ENCODE peak calls at places on chromosomes 11 and 22, in six cellular contexts. W, S, L, Q, M and K are unnamed samples.
A peak's percentile ranks its signal among the peaks of the same experiment; 100 is the strongest.

GRCh38 chr11:8317164-8317563 is 53.5 kb upstream of the LMO1 start:
- DNase-seq in W (no peak), S (peak; percentile 55), L (no peak), Q (no peak), M (no peak), K (no peak)

GRCh38 chr11:95453616-95454118 is 222.7 kb upstream of the SESN3 start:
- DNase-seq in W (peak; percentile 72), S (peak; percentile 68), L (no peak), Q (no peak), M (peak; percentile 89), K (peak; percentile 65)

GRCh38 chr11:19597194-19597593 is 115.4 kb upstream of the NAV2 start:
- DNase-seq in W (no peak), S (no peak), L (no peak), Q (no peak), M (no peak), K (no peak)

GRCh38 chr11:75174781-75175370 is 24.0 kb downstream of the SLCO2B1 start:
- DNase-seq in W (no peak), S (peak; percentile 80), L (no peak), Q (no peak), M (no peak), K (no peak)

GRCh38 chr22:37533995-37534394 is 14.8 kb upstream of the CARD10 start:
- DNase-seq in W (no peak), S (no peak), L (no peak), Q (no peak), M (no peak), K (no peak)

GRCh38 chr11:129785383-129786111 is 30.1 kb upstream of the TMEM45B start:
- DNase-seq in W (no peak), S (no peak), L (no peak), Q (no peak), M (no peak), K (no peak)

GRCh38 chr11:122836916-122837315 is 1.4 kb upstream of the CRTAM start:
- DNase-seq in W (no peak), S (no peak), L (no peak), Q (no peak), M (no peak), K (no peak)

GRCh38 chr22:30017375-30017774 is 62.9 kb upstream of the HORMAD2 start:
- DNase-seq in W (no peak), S (no peak), L (no peak), Q (no peak), M (no peak), K (no peak)

GRCh38 chr22:23152238-23153114 is 7.2 kb downstream of the RAB36 start:
- DNase-seq in W (no peak), S (no peak), L (no peak), Q (no peak), M (no peak), K (no peak)

GRCh38 chr11:69445131-69445470 is 36.4 kb upstream of the LINC01488 start:
- DNase-seq in W (no peak), S (no peak), L (no peak), Q (no peak), M (no peak), K (no peak)

GRCh38 chr11:70606248-70606950 is 208.1 kb downstream of the CTTN start:
- DNase-seq in W (no peak), S (no peak), L (no peak), Q (no peak), M (no peak), K (no peak)

GRCh38 chr11:118870396-118871343 is 13.0 kb upstream of the CXCR5 start:
- DNase-seq in W (no peak), S (peak; percentile 82), L (peak; percentile 28), Q (peak; percentile 63), M (peak; percentile 41), K (peak; percentile 70)

GRCh38 chr11:469684-470667 is 19.9 kb downstream of the PTDSS2 start:
- DNase-seq in W (peak; percentile 63), S (peak; percentile 89), L (peak; percentile 62), Q (no peak), M (peak; percentile 82), K (peak; percentile 71)

GRCh38 chr11:133500435-133500834 is 31.9 kb downstream of the OPCML start:
- DNase-seq in W (no peak), S (no peak), L (no peak), Q (peak; percentile 43), M (no peak), K (no peak)

GRCh38 chr11:17533782-17534415 is 10.3 kb downstream of the USH1C start:
- DNase-seq in W (no peak), S (no peak), L (no peak), Q (no peak), M (no peak), K (no peak)

GRCh38 chr11:131666617-131667016 is 296.2 kb downstream of the NTM start:
- DNase-seq in W (no peak), S (peak; percentile 30), L (no peak), Q (no peak), M (no peak), K (no peak)

GRCh38 chr22:20607157-20607907 is 99.9 kb downstream of the MED15 start:
- DNase-seq in W (no peak), S (no peak), L (no peak), Q (peak; percentile 58), M (no peak), K (no peak)

GRCh38 chr11:94861306-94861845 is 93.2 kb downstream of the AMOTL1 start:
- DNase-seq in W (no peak), S (no peak), L (no peak), Q (no peak), M (no peak), K (no peak)

GRCh38 chr22:45094826-45095225 is 68.9 kb upstream of the NUP50 start:
- DNase-seq in W (no peak), S (no peak), L (no peak), Q (no peak), M (no peak), K (no peak)

GRCh38 chr22:45097061-45097460 is 66.7 kb upstream of the NUP50 start:
- DNase-seq in W (no peak), S (no peak), L (no peak), Q (no peak), M (no peak), K (no peak)

GRCh38 chr22:45098056-45098455 is 65.7 kb upstream of the NUP50 start:
- DNase-seq in W (no peak), S (no peak), L (no peak), Q (no peak), M (no peak), K (no peak)

GRCh38 chr22:45094081-45094720 is 69.5 kb upstream of the NUP50 start:
- DNase-seq in W (no peak), S (no peak), L (no peak), Q (no peak), M (no peak), K (no peak)

DNA sequence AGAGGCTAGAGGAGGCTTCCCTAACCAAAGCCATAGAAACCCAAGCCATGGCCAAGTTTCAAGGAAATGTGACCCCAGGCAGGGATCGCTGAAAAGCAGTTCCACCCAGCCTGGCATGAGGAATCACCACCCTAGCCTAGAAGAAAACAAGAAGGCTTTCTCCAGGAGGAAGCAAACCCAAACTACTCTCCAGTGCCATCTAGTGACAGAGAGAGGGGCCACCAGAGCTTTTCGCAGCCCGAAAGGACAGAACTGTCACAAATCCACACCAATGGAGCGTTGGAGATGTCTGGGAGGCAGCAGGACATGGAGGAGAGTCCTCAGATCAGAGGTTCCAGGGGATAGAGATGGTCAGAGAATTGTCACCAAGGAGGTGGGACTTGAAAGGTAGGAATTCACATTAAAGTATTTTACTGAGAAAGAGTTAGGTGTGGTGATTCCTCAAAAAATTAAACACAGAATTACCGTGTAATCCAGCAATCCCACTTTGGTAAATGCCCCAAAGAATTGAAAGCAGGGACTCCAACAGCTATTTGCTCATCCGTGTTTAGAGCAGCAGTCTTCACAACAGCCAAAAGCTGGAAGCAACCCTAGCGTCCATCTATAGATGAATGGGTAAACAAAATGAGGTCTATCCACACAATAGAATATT is 67.3 kb upstream of the NUP50 start:
- DNase-seq in W (peak; percentile 58), S (no peak), L (peak; percentile 61), Q (peak; percentile 81), M (peak; percentile 62), K (no peak)
- TF ChIP-seq CTCF in W (peak; percentile 65), S (peak; percentile 51), L (peak; percentile 67), Q (peak; percentile 64), M (peak; percentile 77), K (peak; percentile 76)

DNA sequence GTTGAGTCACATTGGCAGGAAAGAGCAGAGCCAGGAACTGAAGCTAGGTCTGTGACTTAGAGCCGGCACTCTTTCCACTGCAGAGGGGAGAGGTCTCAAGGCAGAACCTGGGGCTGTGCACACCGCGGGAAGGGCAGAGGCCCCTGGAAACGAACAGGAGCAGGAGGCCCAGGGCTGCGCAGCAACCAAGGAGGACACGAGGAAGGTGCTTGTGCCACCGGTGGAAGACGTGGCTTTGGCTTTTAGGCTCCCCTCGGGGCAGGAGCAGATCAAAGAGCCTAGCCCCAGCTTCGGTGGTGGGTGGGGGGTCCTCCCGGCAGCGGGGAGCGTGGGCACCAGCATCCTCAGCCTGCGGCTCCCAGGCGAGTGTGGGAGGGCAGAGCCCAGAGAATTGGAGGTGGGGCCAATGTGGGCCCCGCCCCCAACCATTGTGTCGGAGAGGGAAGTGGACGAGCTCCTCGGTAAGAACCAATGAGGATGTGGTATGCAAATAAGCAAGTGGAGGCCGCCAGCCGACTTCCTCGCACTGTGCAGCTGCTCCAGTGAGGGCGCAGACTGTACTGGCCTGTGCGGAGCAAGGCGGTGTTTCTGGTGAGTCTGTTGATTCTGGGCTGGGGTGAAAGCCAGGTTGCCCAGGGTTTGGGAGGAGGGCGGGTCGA is at the start of gene CCDC116:
- DNase-seq in W (peak; percentile 33), S (no peak), L (peak; percentile 44), Q (peak; percentile 73), M (no peak), K (no peak)
- TF ChIP-seq POLR2A in W (no peak), S (no peak), L (no peak), Q (no peak), M (no peak), K (no peak)

GRCh38 chr22:50730013-50730891 is 7.8 kb upstream of the ACR start:
- DNase-seq in W (no peak), S (peak; percentile 55), L (peak; percentile 4), Q (peak; percentile 50), M (no peak), K (peak; percentile 49)
- TF ChIP-seq POLR2AphosphoS5 in W (no peak), S (no peak), L (no peak), Q (no peak), M (no peak), K (no peak)

GRCh38 chr11:11167806-11168205 is 185.2 kb downstream of the CSNK2A3 start:
- DNase-seq in W (no peak), S (no peak), L (no peak), Q (no peak), M (no peak), K (no peak)

GRCh38 chr11:11163256-11163655 is 189.8 kb downstream of the CSNK2A3 start:
- DNase-seq in W (no peak), S (no peak), L (no peak), Q (no peak), M (no peak), K (no peak)

DNA sequence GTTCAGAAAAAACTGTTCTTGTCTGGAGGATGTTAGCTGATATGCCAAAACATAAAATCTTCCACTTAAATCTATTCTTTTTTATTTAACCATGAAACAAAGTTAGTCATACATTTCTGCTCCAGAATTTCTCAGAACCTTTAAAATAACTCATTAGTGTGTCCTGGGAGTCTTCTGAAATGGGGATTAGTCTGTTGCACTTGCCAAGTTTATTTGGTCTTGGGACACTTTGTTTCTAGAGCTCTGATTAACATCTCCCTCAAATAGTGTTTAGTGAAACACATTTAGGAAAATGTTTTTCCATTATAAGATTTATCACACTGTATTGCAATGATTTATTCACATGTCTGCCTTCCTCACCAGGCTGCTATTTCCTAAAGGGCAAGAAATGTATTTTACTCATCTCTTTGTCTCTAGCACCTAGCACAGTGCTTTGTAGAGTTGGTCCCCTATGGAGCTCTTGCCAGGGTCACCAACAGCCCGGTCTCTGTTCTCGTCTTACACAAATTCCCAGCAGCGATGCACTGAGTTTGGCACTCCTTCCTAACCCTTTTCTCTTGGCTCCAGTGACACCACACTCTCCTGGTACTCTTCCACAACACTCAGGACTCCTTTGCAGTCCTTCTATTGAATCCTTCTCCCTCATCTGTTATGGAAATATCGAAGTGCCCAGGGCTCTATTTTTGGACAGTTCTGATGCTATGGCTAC is 189.2 kb downstream of the CSNK2A3 start:
- DNase-seq in W (no peak), S (no peak), L (no peak), Q (no peak), M (no peak), K (no peak)
- TF ChIP-seq CTCF in W (no peak), S (peak; percentile 1), L (no peak), Q (no peak), M (no peak), K (no peak)